ENCODE peak calls at places on chromosomes 16 and 17, in five cellular contexts. One of them, this sample, is unnamed.

GRCh38 chr17:1159781-1160180 is 20.0 kb downstream of the ABR start:
- DNase-seq in gastrocnemius medialis: no peak
- DNase-seq in NB4: no peak
- DNase-seq in astrocyte of the spinal cord: no peak
- DNase-seq in IMR-90: no peak
- DNase-seq in this sample: no peak

GRCh38 chr16:12206031-12206748 is 229.7 kb downstream of the SNX29 start:
- DNase-seq in gastrocnemius medialis: no peak
- DNase-seq in IMR-90: no peak
- DNase-seq in astrocyte of the spinal cord: no peak
- DNase-seq in NB4: no peak
- DNase-seq in this sample: no peak

GRCh38 chr16:21277927-21278706 is at the start of gene CRYM:
- DNase-seq in astrocyte of the spinal cord: peak; percentile 9
- DNase-seq in IMR-90: no peak
- DNase-seq in gastrocnemius medialis: no peak
- DNase-seq in NB4: no peak
- DNase-seq in this sample: peak; percentile 26

GRCh38 chr17:76207670-76208069 is 32.6 kb downstream of the RNF157 start:
- DNase-seq in astrocyte of the spinal cord: no peak
- DNase-seq in IMR-90: no peak
- DNase-seq in NB4: no peak
- DNase-seq in gastrocnemius medialis: peak; percentile 78
- DNase-seq in this sample: no peak

GRCh38 chr17:35918665-35919064 is 11.9 kb downstream of the RDM1 start:
- DNase-seq in astrocyte of the spinal cord: no peak
- DNase-seq in gastrocnemius medialis: no peak
- DNase-seq in NB4: no peak
- DNase-seq in IMR-90: no peak
- DNase-seq in this sample: peak; percentile 10

GRCh38 chr16:66521951-66522771 is 27.8 kb downstream of the TK2 start:
- DNase-seq in astrocyte of the spinal cord: peak; percentile 97
- DNase-seq in NB4: peak; percentile 97
- DNase-seq in gastrocnemius medialis: no peak
- DNase-seq in IMR-90: peak; percentile 76
- DNase-seq in this sample: peak; percentile 67

GRCh38 chr17:56656961-56657360 is 63.5 kb downstream of the NOG start:
- DNase-seq in IMR-90: no peak
- DNase-seq in astrocyte of the spinal cord: no peak
- DNase-seq in NB4: no peak
- DNase-seq in gastrocnemius medialis: no peak
- DNase-seq in this sample: no peak

GRCh38 chr17:57478433-57478832 is 222.1 kb downstream of the MSI2 start:
- DNase-seq in NB4: no peak
- DNase-seq in astrocyte of the spinal cord: peak; percentile 82
- DNase-seq in gastrocnemius medialis: no peak
- DNase-seq in IMR-90: no peak
- DNase-seq in this sample: peak; percentile 96

GRCh38 chr17:75723201-75723930 is 2.1 kb downstream of the ITGB4 start:
- DNase-seq in IMR-90: no peak
- DNase-seq in NB4: no peak
- DNase-seq in astrocyte of the spinal cord: no peak
- DNase-seq in gastrocnemius medialis: no peak
- DNase-seq in this sample: no peak

GRCh38 chr17:35944151-35944550 is 638 bp upstream of the LYZL6 start:
- DNase-seq in gastrocnemius medialis: no peak
- DNase-seq in IMR-90: no peak
- DNase-seq in astrocyte of the spinal cord: no peak
- DNase-seq in NB4: no peak
- DNase-seq in this sample: no peak

GRCh38 chr17:13593757-13594156 is 8.0 kb downstream of the HS3ST3A1 start:
- DNase-seq in NB4: no peak
- DNase-seq in astrocyte of the spinal cord: peak; percentile 35
- DNase-seq in gastrocnemius medialis: no peak
- DNase-seq in IMR-90: peak; percentile 57
- DNase-seq in this sample: no peak

GRCh38 chr17:76492989-76493501 is 8.2 kb downstream of the RHBDF2 start:
- DNase-seq in NB4: peak; percentile 94
- DNase-seq in gastrocnemius medialis: peak; percentile 43
- DNase-seq in astrocyte of the spinal cord: peak; percentile 87
- DNase-seq in IMR-90: peak; percentile 93
- DNase-seq in this sample: peak; percentile 87

GRCh38 chr17:29844339-29845048 is 85.5 kb downstream of the SSH2 start:
- DNase-seq in astrocyte of the spinal cord: peak; percentile 22
- DNase-seq in IMR-90: no peak
- DNase-seq in NB4: no peak
- DNase-seq in gastrocnemius medialis: no peak
- DNase-seq in this sample: peak; percentile 70

GRCh38 chr17:12599185-12599920 is 66.3 kb upstream of the MYOCD start:
- DNase-seq in NB4: no peak
- DNase-seq in astrocyte of the spinal cord: peak; percentile 40
- DNase-seq in IMR-90: peak; percentile 86
- DNase-seq in gastrocnemius medialis: no peak
- DNase-seq in this sample: no peak

GRCh38 chr17:45137561-45138305 is 2.2 kb downstream of the ACBD4 start:
- DNase-seq in astrocyte of the spinal cord: no peak
- DNase-seq in NB4: no peak
- DNase-seq in gastrocnemius medialis: no peak
- DNase-seq in IMR-90: no peak
- DNase-seq in this sample: no peak

GRCh38 chr17:31674717-31675349 is 184.2 kb downstream of the COPRS start:
- DNase-seq in gastrocnemius medialis: no peak
- DNase-seq in IMR-90: peak; percentile 80
- DNase-seq in NB4: no peak
- DNase-seq in astrocyte of the spinal cord: peak; percentile 52
- DNase-seq in this sample: no peak

GRCh38 chr16:67648088-67648763 is 3.3 kb downstream of the CARMIL2 start:
- DNase-seq in NB4: no peak
- DNase-seq in gastrocnemius medialis: no peak
- DNase-seq in astrocyte of the spinal cord: no peak
- DNase-seq in IMR-90: no peak
- DNase-seq in this sample: no peak

GRCh38 chr17:16439303-16439791 is 24.0 kb downstream of the TRPV2 start:
- DNase-seq in astrocyte of the spinal cord: no peak
- DNase-seq in IMR-90: no peak
- DNase-seq in NB4: peak; percentile 52
- DNase-seq in gastrocnemius medialis: no peak
- DNase-seq in this sample: peak; percentile 42

GRCh38 chr17:44218344-44219125 is 940 bp downstream of the UBTF start:
- DNase-seq in astrocyte of the spinal cord: peak; percentile 92
- DNase-seq in IMR-90: peak; percentile 83
- DNase-seq in NB4: peak; percentile 94
- DNase-seq in gastrocnemius medialis: peak; percentile 84
- DNase-seq in this sample: peak; percentile 89

GRCh38 chr17:20085283-20085875 is 76.2 kb downstream of the SPECC1 start:
- DNase-seq in astrocyte of the spinal cord: peak; percentile 63
- DNase-seq in NB4: peak; percentile 33
- DNase-seq in gastrocnemius medialis: no peak
- DNase-seq in IMR-90: no peak
- DNase-seq in this sample: no peak

GRCh38 chr17:17693253-17693954 is 12.1 kb downstream of the RAI1 start:
- DNase-seq in astrocyte of the spinal cord: no peak
- DNase-seq in gastrocnemius medialis: no peak
- DNase-seq in NB4: no peak
- DNase-seq in IMR-90: no peak
- DNase-seq in this sample: no peak

GRCh38 chr17:10618202-10618635 is 38.9 kb downstream of the MYH3 start:
- DNase-seq in astrocyte of the spinal cord: peak; percentile 57
- DNase-seq in IMR-90: peak; percentile 57
- DNase-seq in NB4: peak; percentile 79
- DNase-seq in gastrocnemius medialis: peak; percentile 38
- DNase-seq in this sample: peak; percentile 79

GRCh38 chr16:23131841-23132576 is 17.2 kb downstream of the USP31 start:
- DNase-seq in gastrocnemius medialis: no peak
- DNase-seq in IMR-90: no peak
- DNase-seq in astrocyte of the spinal cord: peak; percentile 16
- DNase-seq in NB4: no peak
- DNase-seq in this sample: peak; percentile 73

GRCh38 chr16:61926766-61927165 is 109.5 kb downstream of the CDH8 start:
- DNase-seq in NB4: no peak
- DNase-seq in gastrocnemius medialis: no peak
- DNase-seq in astrocyte of the spinal cord: peak; percentile 8
- DNase-seq in IMR-90: no peak
- DNase-seq in this sample: peak; percentile 1

GRCh38 chr17:12024332-12024731 is 3.7 kb downstream of the MAP2K4 start:
- DNase-seq in NB4: no peak
- DNase-seq in astrocyte of the spinal cord: peak; percentile 72
- DNase-seq in gastrocnemius medialis: no peak
- DNase-seq in IMR-90: peak; percentile 73
- DNase-seq in this sample: peak; percentile 66

GRCh38 chr17:68011199-68011665 is 15.0 kb upstream of the C17orf58 start:
- DNase-seq in NB4: peak; percentile 60
- DNase-seq in astrocyte of the spinal cord: no peak
- DNase-seq in IMR-90: no peak
- DNase-seq in gastrocnemius medialis: no peak
- DNase-seq in this sample: peak; percentile 28

GRCh38 chr17:2011421-2012371 is 13.4 kb downstream of the RTN4RL1 start:
- DNase-seq in NB4: peak; percentile 60
- DNase-seq in IMR-90: no peak
- DNase-seq in gastrocnemius medialis: no peak
- DNase-seq in astrocyte of the spinal cord: peak; percentile 66
- DNase-seq in this sample: no peak

GRCh38 chr16:74030000-74030399 is 266.6 kb upstream of the PSMD7 start:
- DNase-seq in gastrocnemius medialis: no peak
- DNase-seq in NB4: no peak
- DNase-seq in astrocyte of the spinal cord: no peak
- DNase-seq in IMR-90: no peak
- DNase-seq in this sample: no peak

GRCh38 chr17:57271821-57272220 is 15.5 kb downstream of the MSI2 start:
- DNase-seq in astrocyte of the spinal cord: no peak
- DNase-seq in NB4: no peak
- DNase-seq in gastrocnemius medialis: no peak
- DNase-seq in IMR-90: no peak
- DNase-seq in this sample: no peak

GRCh38 chr16:13480801-13481200 is 439.2 kb upstream of the ERCC4 start:
- DNase-seq in IMR-90: no peak
- DNase-seq in gastrocnemius medialis: no peak
- DNase-seq in NB4: no peak
- DNase-seq in astrocyte of the spinal cord: no peak
- DNase-seq in this sample: no peak

GRCh38 chr16:4376126-4376819 is 4.6 kb downstream of the VASN start:
- DNase-seq in astrocyte of the spinal cord: peak; percentile 82
- DNase-seq in NB4: no peak
- DNase-seq in IMR-90: peak; percentile 84
- DNase-seq in gastrocnemius medialis: peak; percentile 76
- DNase-seq in this sample: peak; percentile 86

GRCh38 chr16:90047714-90048346 is 28.6 kb upstream of the DBNDD1 start:
- DNase-seq in astrocyte of the spinal cord: no peak
- DNase-seq in gastrocnemius medialis: no peak
- DNase-seq in IMR-90: no peak
- DNase-seq in NB4: no peak
- DNase-seq in this sample: no peak
- H3K4me3 ChIP-seq in astrocyte of the spinal cord: no peak overlapping the region
- H3K4me3 ChIP-seq in gastrocnemius medialis: peak overlapping the region; percentile 62
- H3K4me3 ChIP-seq in IMR-90: peak overlapping the region; percentile 20
- H3K4me3 ChIP-seq in NB4: no peak overlapping the region
- H3K4me3 ChIP-seq in this sample: peak overlapping the region; percentile 30

DNA sequence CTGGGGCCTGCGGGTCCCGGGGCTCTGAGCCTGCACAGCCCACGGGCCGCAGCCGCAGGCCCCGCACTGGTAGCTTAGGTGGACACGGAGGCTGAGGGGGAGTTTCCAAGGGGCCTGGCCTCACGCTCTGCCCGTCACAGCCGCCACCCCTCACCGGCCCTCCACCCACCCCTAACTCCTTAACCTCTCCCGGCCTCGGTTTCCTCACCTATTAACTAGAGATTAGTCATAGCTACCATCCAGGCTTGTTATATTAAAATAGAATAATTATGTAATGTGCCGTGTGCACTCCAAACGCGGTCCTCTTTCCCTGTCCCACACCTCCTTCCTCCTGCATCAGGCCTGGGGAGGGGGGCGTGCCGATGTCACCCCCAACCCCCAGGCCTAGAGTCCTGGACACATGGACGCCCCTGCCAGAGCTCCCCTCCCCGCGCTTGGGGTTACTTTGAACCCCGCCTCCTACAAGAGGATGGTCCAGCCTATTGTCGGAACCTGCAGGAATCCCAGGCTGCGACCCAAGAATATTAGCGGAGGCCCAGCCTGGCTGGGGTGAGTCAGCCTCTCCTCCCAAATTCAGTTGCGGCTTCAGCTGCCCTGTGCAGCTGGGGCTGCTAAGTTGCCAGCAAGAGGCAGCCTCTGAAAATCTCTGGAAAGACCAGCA is 17.3 kb downstream of the SOCS3 start:
- DNase-seq in NB4: peak; percentile 87
- DNase-seq in astrocyte of the spinal cord: peak; percentile 98
- DNase-seq in gastrocnemius medialis: peak; percentile 60
- DNase-seq in IMR-90: peak; percentile 88
- DNase-seq in this sample: peak; percentile 89
- H3K4me3 ChIP-seq in NB4: peak overlapping the region; percentile 16
- H3K4me3 ChIP-seq in astrocyte of the spinal cord: no peak overlapping the region
- H3K4me3 ChIP-seq in gastrocnemius medialis: peak overlapping the region; percentile 57
- H3K4me3 ChIP-seq in IMR-90: no peak overlapping the region
- H3K4me3 ChIP-seq in this sample: peak overlapping the region; percentile 30

DNA sequence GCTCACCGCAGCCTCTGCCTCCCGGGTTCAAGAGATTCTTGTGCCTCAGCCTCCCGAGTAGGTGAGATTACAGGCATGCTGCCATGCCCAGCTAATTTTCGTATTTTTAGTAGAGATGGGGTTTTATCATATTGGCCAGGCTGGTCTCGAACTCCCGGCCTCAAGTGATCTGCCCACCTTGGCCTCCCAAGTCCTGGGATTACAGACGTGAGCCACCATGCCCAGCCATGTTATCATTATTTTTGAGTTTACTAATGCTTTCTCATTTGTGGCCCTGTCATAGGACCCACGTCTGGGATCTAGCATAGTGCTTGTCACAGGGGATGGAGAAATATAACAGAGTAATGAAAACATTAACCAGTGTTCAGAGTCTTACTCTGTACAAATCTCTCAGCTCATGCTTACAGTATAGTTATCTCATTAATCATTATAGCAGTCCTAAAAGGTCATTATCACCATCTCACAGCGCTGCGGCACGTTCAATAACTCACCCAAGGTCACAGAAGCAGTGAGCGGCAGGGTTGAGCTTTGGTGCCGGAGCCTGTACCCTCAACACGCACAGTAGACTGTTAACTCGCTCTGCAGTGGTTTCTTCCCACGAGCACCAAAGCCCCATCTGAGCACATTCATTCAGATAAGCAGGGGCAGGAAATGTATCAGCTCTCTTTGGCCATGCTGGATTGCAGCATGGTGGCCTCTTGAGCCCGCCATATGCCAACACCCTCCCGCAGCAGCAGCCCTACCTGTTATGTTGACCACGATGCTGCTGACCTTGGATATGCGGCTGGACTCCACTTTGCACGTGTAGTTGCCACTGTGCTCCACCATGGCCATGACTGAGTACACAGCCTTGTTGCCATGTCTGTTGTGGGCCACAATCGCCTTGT is 21.4 kb downstream of the PECAM1 start:
- DNase-seq in IMR-90: no peak
- DNase-seq in NB4: no peak
- DNase-seq in gastrocnemius medialis: no peak
- DNase-seq in astrocyte of the spinal cord: no peak
- DNase-seq in this sample: no peak
- H3K4me3 ChIP-seq in IMR-90: no peak overlapping the region
- H3K4me3 ChIP-seq in NB4: no peak overlapping the region
- H3K4me3 ChIP-seq in gastrocnemius medialis: no peak overlapping the region
- H3K4me3 ChIP-seq in astrocyte of the spinal cord: no peak overlapping the region
- H3K4me3 ChIP-seq in this sample: no peak overlapping the region

GRCh38 chr16:85563515-85564276 is 49.4 kb upstream of the GSE1 start:
- DNase-seq in astrocyte of the spinal cord: peak; percentile 40
- DNase-seq in gastrocnemius medialis: no peak
- DNase-seq in NB4: no peak
- DNase-seq in IMR-90: peak; percentile 37
- DNase-seq in this sample: peak; percentile 62
- H3K4me3 ChIP-seq in astrocyte of the spinal cord: no peak overlapping the region
- H3K4me3 ChIP-seq in gastrocnemius medialis: no peak overlapping the region
- H3K4me3 ChIP-seq in NB4: no peak overlapping the region
- H3K4me3 ChIP-seq in IMR-90: no peak overlapping the region
- H3K4me3 ChIP-seq in this sample: no peak overlapping the region

GRCh38 chr17:7839199-7839889 is 5.3 kb downstream of the KDM6B start:
- DNase-seq in gastrocnemius medialis: no peak
- DNase-seq in astrocyte of the spinal cord: no peak
- DNase-seq in IMR-90: no peak
- DNase-seq in NB4: peak; percentile 83
- DNase-seq in this sample: no peak
- H3K4me3 ChIP-seq in gastrocnemius medialis: no peak overlapping the region
- H3K4me3 ChIP-seq in astrocyte of the spinal cord: peak overlapping the region; percentile 74
- H3K4me3 ChIP-seq in IMR-90: peak overlapping the region; percentile 36
- H3K4me3 ChIP-seq in NB4: peak overlapping the region; percentile 46
- H3K4me3 ChIP-seq in this sample: peak overlapping the region; percentile 69

This sample was measured in fibroblast of pulmonary artery.